ENCODE peak calls at places on chromosomes 6 and 20, in eight cellular contexts. N is uterus, U is right lobe of liver, H is Peyer's patch, F is heart left ventricle, M is lower leg skin, A is H54, E is K562. G is an unnamed sample.
A peak's percentile ranks its signal among the peaks of the same experiment; 100 is the strongest.

GRCh38 chr6:142537612-142538478 is 236.0 kb downstream of the ADGRG6 start:
- DNase-seq in N (no peak), F (no peak), H (no peak), E (peak; percentile 65), M (no peak), U (no peak), A (no peak), G (peak; percentile 28)

GRCh38 chr6:11424395-11425050 is 113.0 kb upstream of the TMEM170B start:
- DNase-seq in F (no peak), E (no peak), H (no peak), N (no peak), U (no peak), M (no peak), A (no peak), G (no peak)

GRCh38 chr20:23132293-23132929 is 46.3 kb upstream of the CD93 start:
- DNase-seq in H (no peak), M (no peak), F (no peak), N (no peak), U (no peak), E (peak; percentile 28), A (no peak), G (peak; percentile 94)

GRCh38 chr20:37096415-37097039 is 730 bp upstream of the RBL1 start:
- DNase-seq in F (no peak), N (no peak), A (no peak), H (no peak), E (no peak), M (no peak), U (no peak), G (no peak)

GRCh38 chr6:136873733-136874132 is 48.4 kb upstream of the SLC35D3 start:
- DNase-seq in M (no peak), E (no peak), H (no peak), F (no peak), N (no peak), U (no peak), A (no peak), G (peak; percentile 43)

GRCh38 chr6:138914701-138915100 is 73.4 kb downstream of the REPS1 start:
- DNase-seq in F (no peak), M (no peak), H (no peak), N (no peak), A (no peak), U (no peak), E (no peak), G (no peak)

GRCh38 chr20:49811825-49812462 is 684 bp upstream of the SLC9A8 start:
- DNase-seq in A (peak; percentile 50), F (no peak), N (no peak), U (no peak), H (peak; percentile 15), E (peak; percentile 25), M (no peak), G (no peak)

GRCh38 chr6:98783578-98783977 is 50.8 kb upstream of the POU3F2 start:
- DNase-seq in M (no peak), E (no peak), H (no peak), U (no peak), N (no peak), A (no peak), F (no peak), G (no peak)

GRCh38 chr6:158808442-158808833 is 10.7 kb downstream of the EZR start:
- DNase-seq in A (no peak), M (no peak), F (no peak), H (peak; percentile 29), N (no peak), U (no peak), E (no peak), G (no peak)

GRCh38 chr6:36244641-36245280 is 25.1 kb upstream of the PNPLA1 start:
- DNase-seq in H (no peak), U (no peak), F (no peak), A (no peak), N (no peak), E (peak; percentile 46), M (no peak), G (no peak)

GRCh38 chr6:26538936-26539615 is 910 bp downstream of the HMGN4 start:
- DNase-seq in F (no peak), N (no peak), A (no peak), U (no peak), H (no peak), M (no peak), E (no peak), G (peak; percentile 41)

GRCh38 chr20:59152559-59153354 is 10.9 kb upstream of the ZNF831 start:
- DNase-seq in M (no peak), E (no peak), N (no peak), U (no peak), F (no peak), A (no peak), H (no peak), G (no peak)

GRCh38 chr20:59153355-59153681 is 10.3 kb upstream of the ZNF831 start:
- DNase-seq in N (no peak), U (peak; percentile 85), A (no peak), F (peak; percentile 51), H (no peak), E (no peak), M (peak; percentile 51), G (no peak)

GRCh38 chr20:59154317-59155013 is 9.2 kb upstream of the ZNF831 start:
- DNase-seq in F (no peak), N (no peak), A (no peak), M (no peak), E (no peak), U (no peak), H (no peak), G (no peak)

GRCh38 chr20:59151820-59152219 is 11.8 kb upstream of the ZNF831 start:
- DNase-seq in A (no peak), U (no peak), M (no peak), E (no peak), F (no peak), N (no peak), H (no peak), G (no peak)

DNA sequence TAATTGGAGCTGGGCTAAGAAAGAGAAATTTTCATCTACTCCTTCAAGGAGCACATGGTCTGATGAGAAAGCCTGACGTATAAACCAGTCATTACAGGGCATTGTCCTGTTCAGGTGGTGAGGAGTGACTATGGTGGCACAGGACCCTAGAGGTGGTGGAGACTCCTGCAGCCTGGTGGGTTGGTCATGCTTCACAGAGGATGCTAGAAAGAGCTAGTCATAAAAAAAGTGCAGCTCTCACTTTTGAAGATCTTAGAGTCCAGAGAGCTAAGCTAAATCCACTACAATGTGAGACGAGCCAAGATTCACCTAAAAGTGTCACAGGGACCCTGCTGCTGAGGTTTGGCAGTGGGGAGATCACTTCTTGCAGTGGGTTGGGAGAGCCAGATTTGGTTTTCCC is 9.8 kb upstream of the ZNF831 start:
- DNase-seq in F (no peak), N (no peak), M (no peak), U (no peak), E (no peak), H (no peak), A (no peak), G (no peak)
- TF ChIP-seq POLR2A in F (no peak), N (no peak), M (no peak), U (no peak), E (no peak), H (no peak), A (no peak), G (no peak)

GRCh38 chr20:32110727-32111126 is 1.2 kb downstream of the TM9SF4 start:
- DNase-seq in U (no peak), F (no peak), H (no peak), A (no peak), E (no peak), M (no peak), N (no peak), G (no peak)

GRCh38 chr20:32108814-32109391 is 611 bp upstream of the TM9SF4 start:
- DNase-seq in E (no peak), N (no peak), A (no peak), M (no peak), F (no peak), U (no peak), H (no peak), G (no peak)

GRCh38 chr20:32111287-32111686 is 1.8 kb downstream of the TM9SF4 start:
- DNase-seq in E (no peak), H (no peak), A (no peak), N (no peak), U (no peak), M (no peak), F (no peak), G (no peak)

GRCh38 chr20:32110173-32110704 is 725 bp downstream of the TM9SF4 start:
- DNase-seq in N (no peak), F (no peak), U (no peak), H (peak; percentile 19), A (no peak), M (no peak), E (no peak), G (no peak)

GRCh38 chr20:32109392-32110172 is at the start of gene TM9SF4:
- DNase-seq in M (peak; percentile 89), F (peak; percentile 90), A (peak; percentile 64), E (peak; percentile 94), N (peak; percentile 91), H (peak; percentile 92), U (peak; percentile 91), G (peak; percentile 97)
- TF ChIP-seq POLR2A in M (no peak), F (no peak), A (peak; percentile 75), E (peak; percentile 94), N (no peak), H (peak; percentile 46), U (peak; percentile 66), G (peak; percentile 88)

GRCh38 chr6:18387061-18387721 is at the start of gene RNF144B:
- DNase-seq in A (peak; percentile 74), U (peak; percentile 96), N (peak; percentile 54), H (peak; percentile 93), F (peak; percentile 82), M (peak; percentile 85), E (no peak), G (peak; percentile 57)
- TF ChIP-seq POLR2A in A (peak; percentile 42), U (peak; percentile 95), N (peak; percentile 36), H (peak; percentile 39), F (peak; percentile 77), M (no peak), E (no peak), G (peak; percentile 50)

GRCh38 chr20:35303735-35304431 is 11.7 kb upstream of the FAM83C start:
- DNase-seq in E (peak; percentile 91), M (peak; percentile 86), F (peak; percentile 79), N (peak; percentile 83), A (no peak), U (peak; percentile 70), H (peak; percentile 79), G (peak; percentile 93)

GRCh38 chr20:35301426-35301825 is 9.2 kb upstream of the FAM83C start:
- DNase-seq in F (no peak), M (no peak), N (no peak), H (no peak), A (no peak), E (no peak), U (no peak), G (no peak)

GRCh38 chr20:35303382-35303734 is 11.1 kb upstream of the FAM83C start:
- DNase-seq in U (no peak), E (no peak), H (no peak), F (no peak), M (no peak), N (no peak), A (no peak), G (no peak)

GRCh38 chr20:35300469-35301262 is 8.4 kb upstream of the FAM83C start:
- DNase-seq in N (no peak), H (no peak), E (no peak), A (no peak), U (no peak), F (no peak), M (no peak), G (no peak)

GRCh38 chr20:35302421-35303335 is 10.5 kb upstream of the FAM83C start:
- DNase-seq in F (no peak), A (no peak), N (no peak), H (no peak), M (no peak), E (no peak), U (no peak), G (no peak)
- TF ChIP-seq POLR2A in F (no peak), A (no peak), N (no peak), H (no peak), M (no peak), E (no peak), U (no peak), G (no peak)